ENCODE peak calls at places on chromosomes 11 and 22, in nine cellular contexts. K is fibroblast of lung; Y is tibial artery; G is suprapubic skin; O is CD8-positive, alpha-beta memory T cell; W is neural progenitor cell; M is cardiac muscle cell; D is body of pancreas; J is pancreas. I is an unnamed sample.

GRCh38 chr11:116084511-116084910 is 580.3 kb upstream of the CADM1 start:
- DNase-seq in K (no peak), Y (no peak), G (no peak), O (no peak), W (no peak), M (no peak), D (no peak), J (no peak), I (no peak)

GRCh38 chr11:79381036-79381435 is 59.8 kb downstream of the TENM4 start:
- DNase-seq in K (no peak), Y (no peak), G (no peak), O (no peak), W (no peak), M (no peak), D (no peak), J (no peak), I (no peak)

GRCh38 chr11:112352907-112353306 is 92.2 kb upstream of the PLET1 start:
- DNase-seq in K (no peak), Y (no peak), G (no peak), O (no peak), W (no peak), M (no peak), D (no peak), J (no peak), I (no peak)

GRCh38 chr11:41788177-41788576 is 328.7 kb upstream of the LRRC4C start:
- DNase-seq in K (no peak), Y (no peak), G (no peak), O (no peak), W (no peak), M (no peak), D (no peak), J (no peak), I (no peak)

GRCh38 chr11:79809487-79809886 is 368.7 kb upstream of the TENM4 start:
- DNase-seq in K (no peak), Y (no peak), G (no peak), O (no peak), W (no peak), M (peak; percentile 75), D (no peak), J (no peak), I (no peak)

GRCh38 chr11:128796275-128796674 is 70.8 kb downstream of the KCNJ1 start:
- DNase-seq in K (peak; percentile 93), Y (no peak), G (no peak), O (no peak), W (no peak), M (no peak), D (no peak), J (no peak), I (no peak)

GRCh38 chr11:69353696-69354544 is 60.0 kb downstream of the MYEOV start:
- DNase-seq in K (no peak), Y (peak; percentile 52), G (peak; percentile 77), O (no peak), W (no peak), M (no peak), D (no peak), J (no peak), I (peak; percentile 82)

GRCh38 chr22:42434283-42434682 is 2.1 kb upstream of the NFAM1 start:
- DNase-seq in K (peak; percentile 9), Y (no peak), G (no peak), O (no peak), W (no peak), M (no peak), D (no peak), J (no peak), I (peak; percentile 60)

GRCh38 chr22:37162221-37163095 is 12.7 kb upstream of the IL2RB start:
- DNase-seq in K (no peak), Y (no peak), G (no peak), O (peak; percentile 60), W (no peak), M (no peak), D (no peak), J (no peak), I (no peak)

GRCh38 chr11:15735711-15736110 is 620.6 kb downstream of the SOX6 start:
- DNase-seq in K (no peak), Y (no peak), G (no peak), O (no peak), W (no peak), M (no peak), D (no peak), J (no peak), I (no peak)

GRCh38 chr11:60950933-60951610 is 904 bp downstream of the SLC15A3 start:
- DNase-seq in K (no peak), Y (no peak), G (no peak), O (no peak), W (peak; percentile 57), M (no peak), D (no peak), J (no peak), I (no peak)

GRCh38 chr11:101049123-101049522 is 80.5 kb downstream of the PGR start:
- DNase-seq in K (no peak), Y (no peak), G (no peak), O (no peak), W (no peak), M (no peak), D (no peak), J (no peak), I (peak; percentile 33)

GRCh38 chr11:34154059-34154875 is 48.8 kb downstream of the NAT10 start:
- DNase-seq in K (no peak), Y (no peak), G (no peak), O (no peak), W (no peak), M (no peak), D (no peak), J (no peak), I (no peak)

GRCh38 chr11:67407700-67408163 is 3.8 kb downstream of the TBC1D10C start:
- DNase-seq in K (no peak), Y (no peak), G (no peak), O (no peak), W (no peak), M (no peak), D (no peak), J (no peak), I (no peak)

GRCh38 chr11:16184588-16184987 is 171.8 kb downstream of the SOX6 start:
- DNase-seq in K (peak; percentile 81), Y (no peak), G (no peak), O (no peak), W (no peak), M (no peak), D (peak; percentile 11), J (no peak), I (no peak)

GRCh38 chr11:111775024-111775710 is 9.0 kb upstream of the PPP2R1B start:
- DNase-seq in K (peak; percentile 19), Y (peak; percentile 87), G (no peak), O (no peak), W (no peak), M (no peak), D (peak; percentile 74), J (peak; percentile 70), I (peak; percentile 27)

GRCh38 chr11:35178862-35179261 is 39.9 kb downstream of the CD44 start:
- DNase-seq in K (peak; percentile 35), Y (no peak), G (no peak), O (no peak), W (no peak), M (no peak), D (no peak), J (no peak), I (no peak)
- H3K27ac ChIP-seq in K (peak overlapping the region; percentile 35), Y (peak overlapping the region; percentile 15), G (peak overlapping the region; percentile 39), O (peak overlapping the region; percentile 4), W (no peak overlapping the region), M (no peak overlapping the region), D (no peak overlapping the region), J (no peak overlapping the region), I (no peak overlapping the region)

GRCh38 chr11:1493650-1494244 is 7.2 kb upstream of the MOB2 start:
- DNase-seq in K (no peak), Y (no peak), G (no peak), O (no peak), W (no peak), M (no peak), D (no peak), J (no peak), I (no peak)
- H3K4me1 ChIP-seq in K (no peaks in the 10 kb centered on the region), Y (peaks cover 13% of the 10 kb centered on the region), G (peaks cover 24% of the 10 kb centered on the region), O (peaks cover 4% of the 10 kb centered on the region), W (peaks cover 7% of the 10 kb centered on the region), M (peaks cover under 1% of the 10 kb centered on the region), D (peaks cover 9% of the 10 kb centered on the region), J (no peaks in the 10 kb centered on the region), I (no peaks in the 10 kb centered on the region)

GRCh38 chr11:44777537-44778199 is 50.9 kb downstream of the TSPAN18 start:
- DNase-seq in K (no peak), Y (peak; percentile 51), G (peak; percentile 40), O (no peak), W (no peak), M (no peak), D (no peak), J (no peak), I (no peak)

GRCh38 chr11:44779736-44780520 is 53.2 kb downstream of the TSPAN18 start:
- DNase-seq in K (no peak), Y (peak; percentile 31), G (peak; percentile 41), O (no peak), W (no peak), M (no peak), D (no peak), J (no peak), I (no peak)

GRCh38 chr11:44776840-44777536 is 50.2 kb downstream of the TSPAN18 start:
- DNase-seq in K (no peak), Y (no peak), G (peak; percentile 65), O (no peak), W (no peak), M (no peak), D (no peak), J (no peak), I (no peak)

GRCh38 chr11:44780940-44781631 is 54.3 kb downstream of the TSPAN18 start:
- DNase-seq in K (peak; percentile 36), Y (peak; percentile 59), G (peak; percentile 58), O (no peak), W (no peak), M (peak; percentile 65), D (peak; percentile 14), J (no peak), I (no peak)

DNA sequence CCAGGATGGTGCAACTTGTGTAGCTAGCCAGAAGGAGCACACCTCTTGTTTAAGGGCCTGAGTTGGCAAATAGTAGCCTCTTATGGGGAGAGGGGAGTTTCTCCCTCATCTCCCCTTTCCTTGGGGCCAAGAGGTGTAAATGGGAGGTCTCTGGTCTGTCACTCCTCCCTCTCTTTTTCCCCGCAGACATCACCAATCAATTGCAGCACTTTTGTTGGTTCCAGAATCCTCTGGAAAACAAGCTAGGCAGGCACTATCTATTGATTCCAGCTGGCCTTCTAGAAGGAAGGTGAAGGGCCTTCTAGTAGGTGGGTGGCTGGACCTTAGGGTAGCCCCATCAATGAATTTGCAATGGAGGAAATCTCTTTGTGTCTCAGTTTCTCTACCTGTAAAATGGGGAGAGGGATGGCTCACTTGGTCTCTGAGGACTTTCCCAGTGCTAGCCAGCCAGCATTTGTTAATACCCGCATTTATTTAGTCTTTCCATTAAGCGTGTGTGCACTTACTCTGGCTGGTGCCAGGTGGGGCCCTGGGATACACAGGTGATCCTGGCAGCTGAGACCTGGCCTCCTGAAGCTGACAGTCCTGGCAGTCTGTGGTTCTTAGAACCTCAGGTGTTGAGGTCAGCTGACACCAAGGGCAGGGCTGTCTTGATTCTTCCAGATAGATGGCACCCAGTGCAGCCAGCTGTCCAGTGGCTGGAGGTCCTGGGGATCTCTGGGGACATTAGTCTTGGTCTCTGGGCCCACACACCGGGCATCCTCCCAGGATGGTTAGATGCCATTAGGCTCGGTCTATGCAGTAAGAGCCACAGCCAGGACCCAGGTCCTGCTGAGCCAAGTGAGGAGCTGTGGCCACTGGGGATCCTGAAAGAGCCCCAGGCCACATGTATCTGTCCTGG is 51.7 kb downstream of the TSPAN18 start:
- DNase-seq in K (no peak), Y (peak; percentile 23), G (peak; percentile 47), O (no peak), W (no peak), M (no peak), D (no peak), J (no peak), I (no peak)
- H3K27ac ChIP-seq in K (no peak overlapping the region), Y (no peak overlapping the region), G (no peak overlapping the region), O (no peak overlapping the region), W (no peak overlapping the region), M (peak overlapping the region; percentile 59), D (no peak overlapping the region), J (no peak overlapping the region), I (no peak overlapping the region)

GRCh38 chr22:30262917-30263741 is 3.5 kb downstream of the OSM start:
- DNase-seq in K (peak; percentile 57), Y (peak; percentile 79), G (peak; percentile 87), O (peak; percentile 74), W (peak; percentile 89), M (peak; percentile 87), D (peak; percentile 78), J (peak; percentile 78), I (peak; percentile 69)
- H3K4me1 ChIP-seq in K (no peaks in the 10 kb centered on the region), Y (peaks cover 5% of the 10 kb centered on the region), G (peaks cover 20% of the 10 kb centered on the region), O (peaks cover 38% of the 10 kb centered on the region), W (peaks cover under 1% of the 10 kb centered on the region), M (no peaks in the 10 kb centered on the region), D (peaks cover 5% of the 10 kb centered on the region), J (no peaks in the 10 kb centered on the region), I (no peaks in the 10 kb centered on the region)